ENCODE peak calls at places on chromosome 12, in ten cellular contexts. One of them, this sample, is unnamed. For H3K4me1 and H3K9me3, the result is how much of the 10 kb centered on the place peaks cover.

GRCh38 chr12:130632582-130633174 is 83.4 kb downstream of the RIMBP2 start:
- DNase-seq in fibroblast of lung: no peak
- DNase-seq in body of pancreas: no peak
- DNase-seq in CD4-positive, CD25-positive, alpha-beta regulatory T cell: no peak
- DNase-seq in A549: no peak
- DNase-seq in neural progenitor cell: no peak
- DNase-seq in transverse colon: peak
- DNase-seq in left ventricle myocardium inferior: no peak
- DNase-seq in effector memory CD4-positive, alpha-beta T cell: no peak
- DNase-seq in CD8-positive, alpha-beta T cell: no peak
- DNase-seq in this sample: no peak

GRCh38 chr12:96177013-96177412 is 17.2 kb upstream of the ELK3 start:
- DNase-seq in CD8-positive, alpha-beta T cell: no peak
- DNase-seq in body of pancreas: no peak
- DNase-seq in A549: no peak
- DNase-seq in left ventricle myocardium inferior: no peak
- DNase-seq in neural progenitor cell: no peak
- DNase-seq in fibroblast of lung: peak
- DNase-seq in CD4-positive, CD25-positive, alpha-beta regulatory T cell: no peak
- DNase-seq in transverse colon: no peak
- DNase-seq in effector memory CD4-positive, alpha-beta T cell: peak
- DNase-seq in this sample: no peak

GRCh38 chr12:120363274-120363855 is 5.6 kb downstream of the MSI1 start:
- DNase-seq in A549: no peak
- DNase-seq in transverse colon: no peak
- DNase-seq in CD8-positive, alpha-beta T cell: no peak
- DNase-seq in fibroblast of lung: no peak
- DNase-seq in left ventricle myocardium inferior: no peak
- DNase-seq in neural progenitor cell: peak
- DNase-seq in body of pancreas: no peak
- DNase-seq in CD4-positive, CD25-positive, alpha-beta regulatory T cell: no peak
- DNase-seq in effector memory CD4-positive, alpha-beta T cell: no peak
- DNase-seq in this sample: no peak

GRCh38 chr12:62192486-62193250 is 67.5 kb upstream of the USP15 start:
- DNase-seq in left ventricle myocardium inferior: peak
- DNase-seq in effector memory CD4-positive, alpha-beta T cell: no peak
- DNase-seq in CD8-positive, alpha-beta T cell: no peak
- DNase-seq in neural progenitor cell: peak
- DNase-seq in fibroblast of lung: peak
- DNase-seq in body of pancreas: peak
- DNase-seq in transverse colon: peak
- DNase-seq in A549: peak
- DNase-seq in CD4-positive, CD25-positive, alpha-beta regulatory T cell: peak
- DNase-seq in this sample: peak

GRCh38 chr12:108320503-108321293 is 18.4 kb downstream of the CMKLR1 start:
- DNase-seq in fibroblast of lung: no peak
- DNase-seq in CD8-positive, alpha-beta T cell: no peak
- DNase-seq in body of pancreas: no peak
- DNase-seq in neural progenitor cell: no peak
- DNase-seq in left ventricle myocardium inferior: no peak
- DNase-seq in CD4-positive, CD25-positive, alpha-beta regulatory T cell: no peak
- DNase-seq in effector memory CD4-positive, alpha-beta T cell: no peak
- DNase-seq in transverse colon: no peak
- DNase-seq in A549: no peak
- DNase-seq in this sample: no peak

GRCh38 chr12:93419388-93420034 is 22.2 kb downstream of the UBE2N start:
- DNase-seq in effector memory CD4-positive, alpha-beta T cell: no peak
- DNase-seq in A549: peak
- DNase-seq in CD8-positive, alpha-beta T cell: no peak
- DNase-seq in CD4-positive, CD25-positive, alpha-beta regulatory T cell: peak
- DNase-seq in fibroblast of lung: peak
- DNase-seq in body of pancreas: no peak
- DNase-seq in left ventricle myocardium inferior: no peak
- DNase-seq in transverse colon: no peak
- DNase-seq in neural progenitor cell: peak
- DNase-seq in this sample: no peak

GRCh38 chr12:93041416-93041815 is 112.3 kb upstream of the EEA1 start:
- DNase-seq in CD8-positive, alpha-beta T cell: no peak
- DNase-seq in body of pancreas: no peak
- DNase-seq in A549: no peak
- DNase-seq in left ventricle myocardium inferior: no peak
- DNase-seq in neural progenitor cell: no peak
- DNase-seq in fibroblast of lung: no peak
- DNase-seq in effector memory CD4-positive, alpha-beta T cell: no peak
- DNase-seq in CD4-positive, CD25-positive, alpha-beta regulatory T cell: no peak
- DNase-seq in transverse colon: no peak
- DNase-seq in this sample: no peak

GRCh38 chr12:122421263-122421814 is 1.1 kb downstream of the CLIP1 start:
- DNase-seq in neural progenitor cell: no peak
- DNase-seq in left ventricle myocardium inferior: peak
- DNase-seq in CD8-positive, alpha-beta T cell: no peak
- DNase-seq in A549: peak
- DNase-seq in transverse colon: peak
- DNase-seq in body of pancreas: peak
- DNase-seq in fibroblast of lung: peak
- DNase-seq in effector memory CD4-positive, alpha-beta T cell: no peak
- DNase-seq in CD4-positive, CD25-positive, alpha-beta regulatory T cell: peak
- DNase-seq in this sample: peak

GRCh38 chr12:26891704-26892103 is 46.1 kb downstream of the INTS13 start:
- DNase-seq in effector memory CD4-positive, alpha-beta T cell: no peak
- DNase-seq in left ventricle myocardium inferior: no peak
- DNase-seq in neural progenitor cell: no peak
- DNase-seq in fibroblast of lung: no peak
- DNase-seq in CD8-positive, alpha-beta T cell: no peak
- DNase-seq in CD4-positive, CD25-positive, alpha-beta regulatory T cell: no peak
- DNase-seq in transverse colon: no peak
- DNase-seq in A549: no peak
- DNase-seq in body of pancreas: no peak
- DNase-seq in this sample: no peak

GRCh38 chr12:11171953-11172675 is 1.1 kb downstream of the SMIM10L1 start:
- DNase-seq in body of pancreas: no peak
- DNase-seq in A549: peak
- DNase-seq in CD4-positive, CD25-positive, alpha-beta regulatory T cell: no peak
- DNase-seq in left ventricle myocardium inferior: no peak
- DNase-seq in transverse colon: no peak
- DNase-seq in fibroblast of lung: peak
- DNase-seq in CD8-positive, alpha-beta T cell: no peak
- DNase-seq in neural progenitor cell: peak
- DNase-seq in effector memory CD4-positive, alpha-beta T cell: no peak
- DNase-seq in this sample: peak

GRCh38 chr12:6363330-6364036 is 11.9 kb downstream of the SCNN1A start:
- DNase-seq in effector memory CD4-positive, alpha-beta T cell: peak
- DNase-seq in A549: peak
- DNase-seq in fibroblast of lung: peak
- DNase-seq in CD8-positive, alpha-beta T cell: peak
- DNase-seq in CD4-positive, CD25-positive, alpha-beta regulatory T cell: peak
- DNase-seq in neural progenitor cell: peak
- DNase-seq in transverse colon: peak
- DNase-seq in left ventricle myocardium inferior: peak
- DNase-seq in body of pancreas: peak
- DNase-seq in this sample: peak

GRCh38 chr12:132771126-132771838 is 9.7 kb upstream of the ANKLE2 start:
- DNase-seq in CD4-positive, CD25-positive, alpha-beta regulatory T cell: peak
- DNase-seq in transverse colon: peak
- DNase-seq in fibroblast of lung: peak
- DNase-seq in CD8-positive, alpha-beta T cell: peak
- DNase-seq in body of pancreas: no peak
- DNase-seq in left ventricle myocardium inferior: no peak
- DNase-seq in effector memory CD4-positive, alpha-beta T cell: peak
- DNase-seq in neural progenitor cell: no peak
- DNase-seq in A549: no peak
- DNase-seq in this sample: no peak

GRCh38 chr12:108634225-108634795 is 616 bp upstream of the SELPLG start:
- DNase-seq in left ventricle myocardium inferior: no peak
- DNase-seq in body of pancreas: no peak
- DNase-seq in A549: peak
- DNase-seq in CD4-positive, CD25-positive, alpha-beta regulatory T cell: no peak
- DNase-seq in fibroblast of lung: no peak
- DNase-seq in neural progenitor cell: no peak
- DNase-seq in effector memory CD4-positive, alpha-beta T cell: peak
- DNase-seq in CD8-positive, alpha-beta T cell: no peak
- DNase-seq in transverse colon: peak
- DNase-seq in this sample: no peak

GRCh38 chr12:64181504-64182291 is 40.4 kb downstream of the KICS2 start:
- DNase-seq in CD4-positive, CD25-positive, alpha-beta regulatory T cell: no peak
- DNase-seq in transverse colon: peak
- DNase-seq in left ventricle myocardium inferior: peak
- DNase-seq in CD8-positive, alpha-beta T cell: no peak
- DNase-seq in neural progenitor cell: peak
- DNase-seq in fibroblast of lung: peak
- DNase-seq in effector memory CD4-positive, alpha-beta T cell: no peak
- DNase-seq in A549: peak
- DNase-seq in body of pancreas: peak
- DNase-seq in this sample: peak

GRCh38 chr12:111093428-111094142 is 173.2 kb upstream of the MYL2 start:
- DNase-seq in body of pancreas: no peak
- DNase-seq in transverse colon: no peak
- DNase-seq in fibroblast of lung: no peak
- DNase-seq in A549: no peak
- DNase-seq in CD8-positive, alpha-beta T cell: no peak
- DNase-seq in left ventricle myocardium inferior: no peak
- DNase-seq in CD4-positive, CD25-positive, alpha-beta regulatory T cell: peak
- DNase-seq in effector memory CD4-positive, alpha-beta T cell: no peak
- DNase-seq in neural progenitor cell: no peak
- DNase-seq in this sample: no peak

DNA sequence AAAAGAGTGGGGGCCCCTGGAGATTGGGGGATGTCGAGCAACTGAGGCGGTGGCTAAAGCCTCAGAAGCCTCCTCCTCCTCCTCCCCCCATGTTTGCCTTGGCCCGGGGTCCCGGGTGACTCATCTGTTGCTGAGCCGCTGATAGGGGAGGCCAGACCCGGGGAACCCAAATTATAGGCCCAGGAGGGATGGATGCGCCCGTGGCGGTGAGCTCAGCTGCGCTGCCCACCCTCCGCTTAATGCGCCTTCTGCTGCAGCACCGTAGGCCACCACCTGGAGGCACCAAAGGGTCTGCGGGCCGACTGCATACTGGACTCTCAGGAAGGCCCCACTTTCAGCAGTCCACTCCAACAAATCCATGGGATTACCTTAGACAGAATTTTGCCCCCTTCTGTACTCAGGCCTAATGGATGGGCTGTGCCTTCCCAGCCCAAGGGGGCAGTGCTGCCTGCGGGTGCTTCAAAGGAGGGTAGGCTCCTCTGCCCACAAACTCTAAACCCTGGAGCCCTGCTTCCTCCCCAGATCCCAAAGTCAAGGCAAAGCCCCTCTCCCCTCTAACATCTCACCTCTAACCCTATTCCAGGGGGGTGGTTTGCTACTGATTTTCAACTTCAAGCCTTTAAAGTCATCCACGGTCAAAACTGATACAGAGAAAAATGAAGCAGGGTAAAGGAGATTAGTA is 2.6 kb upstream of the WNT10B start:
- DNase-seq in fibroblast of lung: peak
- DNase-seq in CD8-positive, alpha-beta T cell: no peak
- DNase-seq in A549: peak
- DNase-seq in body of pancreas: peak
- DNase-seq in left ventricle myocardium inferior: peak
- DNase-seq in CD4-positive, CD25-positive, alpha-beta regulatory T cell: no peak
- DNase-seq in neural progenitor cell: peak
- DNase-seq in effector memory CD4-positive, alpha-beta T cell: no peak
- DNase-seq in transverse colon: no peak
- DNase-seq in this sample: peak
- H3K4me1 ChIP-seq in fibroblast of lung: under half
- H3K4me1 ChIP-seq in CD8-positive, alpha-beta T cell: under half
- H3K4me1 ChIP-seq in A549: under half
- H3K4me1 ChIP-seq in body of pancreas: under half
- H3K4me1 ChIP-seq in left ventricle myocardium inferior: under half
- H3K4me1 ChIP-seq in CD4-positive, CD25-positive, alpha-beta regulatory T cell: half or more
- H3K4me1 ChIP-seq in neural progenitor cell: under half
- H3K4me1 ChIP-seq in effector memory CD4-positive, alpha-beta T cell: under half
- H3K4me1 ChIP-seq in transverse colon: under half
- H3K4me1 ChIP-seq in this sample: under half

DNA sequence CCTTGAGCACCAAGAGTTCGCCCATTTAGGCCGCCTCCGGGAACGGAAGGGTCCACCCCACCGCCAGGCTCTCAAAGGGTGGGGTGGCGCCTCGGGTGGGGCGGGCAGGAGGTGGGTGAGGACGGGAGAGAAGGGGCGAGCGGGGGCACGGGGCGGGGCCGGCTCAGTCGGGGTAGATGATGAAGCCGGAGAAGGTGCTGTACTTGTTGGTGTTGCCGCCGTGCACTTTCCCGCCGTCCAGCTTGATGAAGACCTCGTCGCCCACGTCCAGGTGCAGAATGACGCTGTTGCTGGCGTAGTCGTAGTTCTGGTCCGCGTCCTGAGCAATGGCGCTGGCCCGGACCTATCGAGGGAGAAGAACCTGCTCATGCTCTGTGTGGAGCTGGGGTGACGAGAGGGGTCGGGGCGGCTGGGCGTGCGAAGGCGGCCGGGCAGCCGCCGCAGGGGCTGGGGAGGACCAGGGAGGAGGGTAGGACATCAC is 4.1 kb downstream of the C1QL4 start:
- DNase-seq in transverse colon: no peak
- DNase-seq in neural progenitor cell: no peak
- DNase-seq in effector memory CD4-positive, alpha-beta T cell: no peak
- DNase-seq in CD4-positive, CD25-positive, alpha-beta regulatory T cell: no peak
- DNase-seq in A549: no peak
- DNase-seq in fibroblast of lung: no peak
- DNase-seq in left ventricle myocardium inferior: no peak
- DNase-seq in body of pancreas: no peak
- DNase-seq in CD8-positive, alpha-beta T cell: no peak
- DNase-seq in this sample: no peak
- H3K4me3 ChIP-seq in transverse colon: no peak
- H3K4me3 ChIP-seq in neural progenitor cell: no peak
- H3K4me3 ChIP-seq in effector memory CD4-positive, alpha-beta T cell: no peak
- H3K4me3 ChIP-seq in CD4-positive, CD25-positive, alpha-beta regulatory T cell: no peak
- H3K4me3 ChIP-seq in A549: no peak
- H3K4me3 ChIP-seq in fibroblast of lung: no peak
- H3K4me3 ChIP-seq in left ventricle myocardium inferior: peak
- H3K4me3 ChIP-seq in body of pancreas: no peak
- H3K4me3 ChIP-seq in CD8-positive, alpha-beta T cell: no peak
- H3K4me3 ChIP-seq in this sample: no peak

GRCh38 chr12:21328578-21328977 is 6.1 kb downstream of the SLCO1A2 start:
- DNase-seq in fibroblast of lung: no peak
- DNase-seq in transverse colon: no peak
- DNase-seq in A549: no peak
- DNase-seq in effector memory CD4-positive, alpha-beta T cell: no peak
- DNase-seq in CD4-positive, CD25-positive, alpha-beta regulatory T cell: no peak
- DNase-seq in CD8-positive, alpha-beta T cell: no peak
- DNase-seq in body of pancreas: no peak
- DNase-seq in neural progenitor cell: no peak
- DNase-seq in left ventricle myocardium inferior: no peak
- DNase-seq in this sample: no peak
- H3K9me3 ChIP-seq in fibroblast of lung: under half
- H3K9me3 ChIP-seq in transverse colon: under half
- H3K9me3 ChIP-seq in A549: under half
- H3K9me3 ChIP-seq in effector memory CD4-positive, alpha-beta T cell: under half
- H3K9me3 ChIP-seq in CD4-positive, CD25-positive, alpha-beta regulatory T cell: under half
- H3K9me3 ChIP-seq in CD8-positive, alpha-beta T cell: under half
- H3K9me3 ChIP-seq in body of pancreas: under half
- H3K9me3 ChIP-seq in neural progenitor cell: under half
- H3K9me3 ChIP-seq in left ventricle myocardium inferior: half or more
- H3K9me3 ChIP-seq in this sample: under half

DNA sequence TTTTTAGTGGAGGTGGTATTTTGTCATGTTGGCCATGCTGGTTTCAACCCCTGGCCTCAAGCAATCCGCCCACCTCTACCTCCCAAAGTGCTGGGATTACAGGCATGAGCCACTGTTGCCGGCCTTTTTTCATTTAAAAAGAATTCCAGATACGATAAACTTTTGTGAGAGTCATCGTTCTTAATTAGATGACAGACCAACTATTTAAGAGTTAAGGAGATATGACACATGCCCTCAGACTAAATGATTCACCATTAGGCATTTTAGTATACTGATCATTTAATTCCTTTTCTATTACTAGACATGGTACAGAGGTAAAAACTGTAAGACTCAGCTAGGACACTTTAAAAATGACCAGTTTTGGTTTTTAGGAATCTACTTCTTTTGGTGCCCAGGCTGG is 2.4 kb downstream of the ANKRD13A start:
- DNase-seq in A549: no peak
- DNase-seq in body of pancreas: no peak
- DNase-seq in left ventricle myocardium inferior: no peak
- DNase-seq in effector memory CD4-positive, alpha-beta T cell: no peak
- DNase-seq in neural progenitor cell: no peak
- DNase-seq in CD4-positive, CD25-positive, alpha-beta regulatory T cell: no peak
- DNase-seq in CD8-positive, alpha-beta T cell: no peak
- DNase-seq in fibroblast of lung: no peak
- DNase-seq in transverse colon: no peak
- DNase-seq in this sample: no peak
- H3K4me1 ChIP-seq in A549: under half
- H3K4me1 ChIP-seq in body of pancreas: under half
- H3K4me1 ChIP-seq in left ventricle myocardium inferior: under half
- H3K4me1 ChIP-seq in effector memory CD4-positive, alpha-beta T cell: under half
- H3K4me1 ChIP-seq in neural progenitor cell: under half
- H3K4me1 ChIP-seq in CD4-positive, CD25-positive, alpha-beta regulatory T cell: half or more
- H3K4me1 ChIP-seq in CD8-positive, alpha-beta T cell: under half
- H3K4me1 ChIP-seq in fibroblast of lung: under half
- H3K4me1 ChIP-seq in transverse colon: under half
- H3K4me1 ChIP-seq in this sample: under half

This sample was measured in HAP-1.